ENCODE peak calls at places on chromosomes 2 and 18, in six cellular contexts. G is H1, X is K562, I is GM12878, H is GM12891, Y is HepG2. B is an unnamed sample.

GRCh38 chr18:70422061-70422965 is 133.5 kb downstream of the SOCS6 start:
- DNase-seq in G (no peak), X (no peak), I (no peak), H (no peak), Y (peak; percentile 35), B (no peak)

GRCh38 chr2:145744541-145745386 is 1224.8 kb upstream of the ZEB2 start:
- DNase-seq in G (no peak), X (no peak), I (no peak), H (no peak), Y (no peak), B (no peak)

GRCh38 chr2:127695491-127696472 is 5.5 kb upstream of the SFT2D3 start:
- DNase-seq in G (peak; percentile 82), X (no peak), I (no peak), H (no peak), Y (no peak), B (no peak)

GRCh38 chr2:20595439-20596192 is 55.3 kb downstream of the HS1BP3 start:
- DNase-seq in G (no peak), X (no peak), I (peak; percentile 85), H (no peak), Y (peak; percentile 66), B (peak; percentile 68)

GRCh38 chr2:232386740-232387450 is 8.3 kb downstream of the ALPP start:
- DNase-seq in G (peak; percentile 74), X (no peak), I (no peak), H (no peak), Y (no peak), B (no peak)

GRCh38 chr2:24568492-24568891 is 77.4 kb downstream of the NCOA1 start:
- DNase-seq in G (no peak), X (no peak), I (no peak), H (no peak), Y (no peak), B (no peak)

GRCh38 chr2:228023619-228024018 is 152.2 kb downstream of the DAW1 start:
- DNase-seq in G (no peak), X (no peak), I (no peak), H (no peak), Y (no peak), B (no peak)

GRCh38 chr2:86025976-86026743 is 79.5 kb downstream of the POLR1A start:
- DNase-seq in G (no peak), X (no peak), I (no peak), H (no peak), Y (no peak), B (no peak)

GRCh38 chr2:130796280-130796679 is 40.4 kb upstream of the ARHGEF4 start:
- DNase-seq in G (peak; percentile 54), X (no peak), I (no peak), H (no peak), Y (no peak), B (no peak)

GRCh38 chr2:44779793-44780192 is 161.7 kb upstream of the SIX3 start:
- DNase-seq in G (no peak), X (no peak), I (peak; percentile 32), H (no peak), Y (no peak), B (no peak)

GRCh38 chr2:13121096-13121495 is 404.4 kb downstream of the TRIB2 start:
- DNase-seq in G (no peak), X (no peak), I (no peak), H (no peak), Y (no peak), B (no peak)

GRCh38 chr2:230903251-230904150 is 21.5 kb downstream of the GPR55 start:
- DNase-seq in G (no peak), X (no peak), I (no peak), H (no peak), Y (no peak), B (no peak)

GRCh38 chr2:2655451-2655850 is 324.4 kb upstream of the MYT1L start:
- DNase-seq in G (no peak), X (no peak), I (no peak), H (no peak), Y (no peak), B (no peak)

GRCh38 chr2:115374981-115375380 is 932.5 kb downstream of the DPP10 start:
- DNase-seq in G (no peak), X (no peak), I (no peak), H (no peak), Y (no peak), B (no peak)

GRCh38 chr2:208545398-208546042 is 138.9 kb downstream of the PTH2R start:
- DNase-seq in G (no peak), X (no peak), I (no peak), H (no peak), Y (no peak), B (no peak)

GRCh38 chr2:28394997-28395333 is 2.3 kb downstream of the FOSL2 start:
- DNase-seq in G (no peak), X (no peak), I (no peak), H (no peak), Y (no peak), B (no peak)

GRCh38 chr2:28392297-28393114 is at the start of gene FOSL2:
- DNase-seq in G (peak; percentile 86), X (peak; percentile 92), I (peak; percentile 87), H (peak; percentile 86), Y (peak; percentile 100), B (peak; percentile 78)

GRCh38 chr2:28393115-28393836 is 618 bp downstream of the FOSL2 start:
- DNase-seq in G (peak; percentile 63), X (peak; percentile 68), I (no peak), H (peak; percentile 38), Y (no peak), B (peak; percentile 41)

GRCh38 chr2:28395334-28396061 is 2.8 kb downstream of the FOSL2 start:
- DNase-seq in G (no peak), X (no peak), I (no peak), H (no peak), Y (no peak), B (no peak)

DNA sequence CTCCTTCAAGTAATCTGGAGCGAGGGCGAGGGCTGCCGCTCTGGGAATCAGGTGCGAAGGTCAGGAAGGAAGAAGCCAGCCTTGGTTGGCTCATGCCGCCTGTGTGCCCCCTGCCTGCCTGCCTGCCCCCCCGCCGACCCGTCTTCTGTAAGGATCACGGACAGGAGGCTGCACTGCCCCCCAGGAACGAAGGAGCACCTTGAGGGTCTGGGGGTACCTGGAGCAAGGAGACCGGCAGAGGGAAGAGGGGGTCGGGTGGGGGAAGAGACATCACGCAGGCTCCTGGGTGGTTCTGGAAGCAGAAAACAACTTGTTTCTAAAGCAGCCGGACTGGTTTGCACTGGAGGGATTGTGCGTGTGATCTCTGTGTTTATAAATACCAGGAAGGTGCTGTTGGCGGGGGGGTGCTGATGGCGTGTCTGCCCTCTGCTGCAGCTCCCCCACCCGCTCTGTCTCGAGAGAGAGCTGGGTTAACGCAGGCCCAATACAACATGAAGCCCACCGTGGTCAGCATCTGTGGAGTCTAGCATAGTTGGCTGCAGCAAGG is 1.7 kb downstream of the FOSL2 start:
- DNase-seq in G (no peak), X (no peak), I (no peak), H (no peak), Y (no peak), B (no peak)
- TF ChIP-seq POLR2A in G (no peak), X (no peak), I (no peak), H (no peak), Y (no peak), B (no peak)

DNA sequence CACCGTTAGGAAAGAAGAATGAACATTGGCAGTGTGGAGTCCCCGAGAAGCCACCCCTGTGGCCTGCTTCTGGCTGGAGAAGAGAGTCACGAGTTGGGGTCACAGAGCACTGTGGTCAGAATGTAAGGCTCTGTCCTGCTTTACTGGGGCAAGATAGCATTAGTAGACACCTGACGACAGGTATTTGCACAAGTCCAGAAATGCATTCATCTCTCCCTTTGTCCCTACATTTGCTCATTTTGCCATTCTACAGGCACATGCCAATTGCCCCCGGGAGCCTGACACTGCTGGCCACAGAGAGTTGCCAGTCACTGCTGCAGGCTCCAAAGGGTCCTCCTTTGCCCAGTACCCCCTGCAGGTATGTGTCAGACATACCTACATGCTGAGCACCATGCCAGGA is 133.3 kb downstream of the SMAD2 start:
- DNase-seq in G (no peak), X (no peak), I (no peak), H (no peak), Y (no peak), B (no peak)
- TF ChIP-seq TAF1 in G (no peak), X (no peak), I (no peak), H (no peak), Y (no peak), B (no peak)

GRCh38 chr2:108972663-108973062 is 16.4 kb downstream of the EDAR start:
- DNase-seq in G (no peak), X (no peak), I (no peak), H (no peak), Y (no peak), B (no peak)

GRCh38 chr2:108968619-108969018 is 20.4 kb downstream of the EDAR start:
- DNase-seq in G (no peak), X (no peak), I (no peak), H (no peak), Y (no peak), B (no peak)

GRCh38 chr2:108971661-108972566 is 17.1 kb downstream of the EDAR start:
- DNase-seq in G (no peak), X (no peak), I (no peak), H (no peak), Y (no peak), B (no peak)

GRCh38 chr2:108967757-108968156 is 21.3 kb downstream of the EDAR start:
- DNase-seq in G (no peak), X (no peak), I (no peak), H (no peak), Y (no peak), B (no peak)

GRCh38 chr2:108970369-108970768 is 18.7 kb downstream of the EDAR start:
- DNase-seq in G (no peak), X (no peak), I (no peak), H (no peak), Y (no peak), B (no peak)
- TF ChIP-seq POLR2A in G (no peak), X (no peak), I (no peak), H (no peak), Y (no peak), B (no peak)

DNA sequence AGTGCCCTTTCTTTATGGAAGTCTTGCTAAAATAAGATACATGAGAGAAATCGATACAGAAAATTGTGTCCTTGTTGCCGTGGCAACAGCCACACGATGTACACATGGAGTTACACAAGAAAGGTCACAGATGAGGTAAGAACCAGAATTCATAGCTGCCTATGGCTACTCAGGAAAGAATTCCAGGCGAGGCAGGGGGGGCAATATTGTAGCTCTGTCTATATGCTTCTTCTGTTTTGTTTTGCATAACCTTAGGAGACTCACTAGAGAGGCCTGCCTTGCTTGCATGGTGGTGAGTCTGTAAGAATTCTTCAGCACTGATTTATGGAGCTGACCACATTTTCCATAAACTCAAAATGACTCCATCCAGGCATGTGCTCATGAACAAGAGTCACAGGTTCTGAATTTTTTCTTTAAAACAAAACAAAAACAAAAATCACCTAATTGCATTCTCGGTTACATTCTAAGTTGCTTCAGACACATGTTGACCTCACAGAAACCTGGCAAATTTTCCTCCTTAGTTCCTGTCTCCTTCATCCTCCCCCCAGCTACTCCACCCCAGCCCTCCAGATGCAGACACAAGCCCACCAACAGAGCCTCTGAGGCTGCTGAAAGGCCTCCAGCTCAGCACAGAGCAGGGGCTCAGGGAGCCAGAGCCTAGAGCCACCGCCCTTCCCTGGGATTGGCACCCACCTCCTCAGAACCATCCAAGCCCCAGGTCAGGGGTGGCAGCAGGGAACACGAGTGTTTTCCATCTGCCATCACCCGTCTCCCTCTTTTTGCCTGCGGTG is 183.5 kb downstream of the ANTXR1 start:
- DNase-seq in G (no peak), X (no peak), I (no peak), H (no peak), Y (peak; percentile 75), B (no peak)
- TF ChIP-seq TAF1 in G (no peak), X (no peak), I (no peak), H (no peak), Y (no peak), B (no peak)